ENCODE peak calls at places on chromosomes 5 and 9, in seven cellular contexts. J, C, L, Q, W, X and Z are unnamed samples.

GRCh38 chr9:127873223-127873691 is 4.2 kb downstream of the AK1 start:
- DNase-seq in J (no peak), L (no peak), Q (peak; percentile 49), X (no peak), C (no peak), W (peak; percentile 48), Z (no peak)

GRCh38 chr5:157324237-157324636 is 58.3 kb downstream of the CYFIP2 start:
- DNase-seq in L (no peak), W (no peak), J (no peak), X (no peak), Q (no peak), C (no peak), Z (no peak)

GRCh38 chr5:59473611-59474010 is 419.9 kb downstream of the PDE4D start:
- DNase-seq in C (no peak), X (no peak), Q (no peak), J (no peak), L (no peak), W (no peak), Z (no peak)

GRCh38 chr5:16574789-16575785 is 41.7 kb downstream of the RETREG1 start:
- DNase-seq in W (no peak), J (peak; percentile 48), Q (peak; percentile 85), C (no peak), X (peak; percentile 69), L (no peak), Z (peak; percentile 58)

GRCh38 chr5:102670224-102670836 is 84.8 kb upstream of the PAM start:
- DNase-seq in J (peak; percentile 6), C (peak; percentile 61), L (no peak), W (no peak), Q (no peak), X (no peak), Z (peak; percentile 49)

GRCh38 chr9:130268521-130269131 is 3.1 kb downstream of the HMCN2 start:
- DNase-seq in Q (no peak), C (no peak), L (no peak), J (no peak), W (no peak), X (no peak), Z (no peak)

GRCh38 chr9:114958021-114958846 is 27.8 kb upstream of the TNFSF8 start:
- DNase-seq in L (no peak), J (peak; percentile 36), X (peak; percentile 30), Q (peak; percentile 58), C (peak; percentile 41), W (no peak), Z (no peak)

GRCh38 chr9:121184463-121184862 is 17.2 kb downstream of the RAB14 start:
- DNase-seq in C (no peak), X (no peak), W (no peak), J (no peak), Q (no peak), L (no peak), Z (no peak)

GRCh38 chr9:93651521-93651950 is 75.2 kb downstream of the PHF2 start:
- DNase-seq in J (no peak), C (no peak), W (no peak), L (no peak), Q (no peak), X (no peak), Z (no peak)

GRCh38 chr5:145906401-145906800 is 30.0 kb upstream of the SH3RF2 start:
- DNase-seq in C (no peak), J (no peak), W (no peak), L (no peak), Q (no peak), X (no peak), Z (no peak)

GRCh38 chr5:669111-669841 is 23.9 kb downstream of the TPPP start:
- DNase-seq in C (peak; percentile 51), L (peak; percentile 50), X (no peak), J (no peak), W (peak; percentile 66), Q (no peak), Z (no peak)

GRCh38 chr9:97398999-97399758 is 12.7 kb upstream of the TDRD7 start:
- DNase-seq in L (peak; percentile 90), Q (peak; percentile 83), W (peak; percentile 55), J (peak; percentile 18), X (peak; percentile 66), C (peak; percentile 89), Z (peak; percentile 100)
- TF ChIP-seq CTCF in L (no peak), Q (peak; percentile 97), W (peak; percentile 12), J (peak; percentile 75), X (peak; percentile 84), C (peak; percentile 88), Z (peak; percentile 98)

GRCh38 chr9:89604463-89605180 is at the start of gene GADD45G:
- DNase-seq in J (peak; percentile 88), Q (peak; percentile 96), C (peak; percentile 98), L (peak; percentile 94), W (peak; percentile 98), X (peak; percentile 88), Z (peak; percentile 93)
- H3K27ac ChIP-seq in J (peak within 1 kb of the TSS; percentile 97), Q (peak within 1 kb of the TSS; percentile 94), C (peak within 1 kb of the TSS; percentile 99), L (peak within 1 kb of the TSS; percentile 98), W (peak within 1 kb of the TSS; percentile 80), X (peak within 1 kb of the TSS; percentile 93), Z (peak within 1 kb of the TSS; percentile 50)

GRCh38 chr5:7849531-7850240 is 1.2 kb downstream of the CFAP90 start:
- DNase-seq in J (peak; percentile 7), L (no peak), Q (peak; percentile 53), C (no peak), X (no peak), W (peak; percentile 57), Z (no peak)
- TF ChIP-seq CTCF in J (no peak), L (no peak), Q (no peak), C (no peak), X (no peak), W (no peak), Z (peak; percentile 8)

GRCh38 chr9:78781681-78782080 is 484.8 kb downstream of the PSAT1 start:
- DNase-seq in C (no peak), Q (no peak), X (no peak), W (no peak), L (no peak), J (no peak), Z (peak; percentile 22)

GRCh38 chr9:78782234-78782633 is 485.3 kb downstream of the PSAT1 start:
- DNase-seq in C (no peak), L (no peak), X (no peak), W (no peak), Q (no peak), J (no peak), Z (no peak)

GRCh38 chr9:78783743-78784142 is 486.8 kb downstream of the PSAT1 start:
- DNase-seq in L (no peak), J (no peak), X (no peak), W (no peak), Q (no peak), C (no peak), Z (no peak)

GRCh38 chr9:78778843-78779486 is 482.0 kb downstream of the PSAT1 start:
- DNase-seq in Q (no peak), C (no peak), W (no peak), J (no peak), X (no peak), L (no peak), Z (no peak)

GRCh38 chr9:78782858-78783257 is 485.9 kb downstream of the PSAT1 start:
- DNase-seq in L (no peak), J (no peak), W (no peak), C (no peak), Q (no peak), X (no peak), Z (no peak)
- H3K27ac ChIP-seq in L (no peak overlapping the region), J (no peak overlapping the region), W (no peak overlapping the region), C (no peak overlapping the region), Q (no peak overlapping the region), X (no peak overlapping the region), Z (no peak overlapping the region)

GRCh38 chr5:98843481-98843880 is 70.0 kb downstream of the RGMB start:
- DNase-seq in X (no peak), J (no peak), W (no peak), C (no peak), L (no peak), Q (no peak), Z (no peak)

GRCh38 chr5:98836175-98836574 is 62.7 kb downstream of the RGMB start:
- DNase-seq in W (no peak), J (no peak), L (no peak), C (no peak), Q (no peak), X (no peak), Z (no peak)

GRCh38 chr5:98840946-98841345 is 67.5 kb downstream of the RGMB start:
- DNase-seq in Q (no peak), J (no peak), X (no peak), L (no peak), W (no peak), C (no peak), Z (no peak)

GRCh38 chr5:98844865-98845264 is 71.4 kb downstream of the RGMB start:
- DNase-seq in L (no peak), Q (no peak), J (no peak), C (no peak), X (no peak), W (no peak), Z (no peak)

DNA sequence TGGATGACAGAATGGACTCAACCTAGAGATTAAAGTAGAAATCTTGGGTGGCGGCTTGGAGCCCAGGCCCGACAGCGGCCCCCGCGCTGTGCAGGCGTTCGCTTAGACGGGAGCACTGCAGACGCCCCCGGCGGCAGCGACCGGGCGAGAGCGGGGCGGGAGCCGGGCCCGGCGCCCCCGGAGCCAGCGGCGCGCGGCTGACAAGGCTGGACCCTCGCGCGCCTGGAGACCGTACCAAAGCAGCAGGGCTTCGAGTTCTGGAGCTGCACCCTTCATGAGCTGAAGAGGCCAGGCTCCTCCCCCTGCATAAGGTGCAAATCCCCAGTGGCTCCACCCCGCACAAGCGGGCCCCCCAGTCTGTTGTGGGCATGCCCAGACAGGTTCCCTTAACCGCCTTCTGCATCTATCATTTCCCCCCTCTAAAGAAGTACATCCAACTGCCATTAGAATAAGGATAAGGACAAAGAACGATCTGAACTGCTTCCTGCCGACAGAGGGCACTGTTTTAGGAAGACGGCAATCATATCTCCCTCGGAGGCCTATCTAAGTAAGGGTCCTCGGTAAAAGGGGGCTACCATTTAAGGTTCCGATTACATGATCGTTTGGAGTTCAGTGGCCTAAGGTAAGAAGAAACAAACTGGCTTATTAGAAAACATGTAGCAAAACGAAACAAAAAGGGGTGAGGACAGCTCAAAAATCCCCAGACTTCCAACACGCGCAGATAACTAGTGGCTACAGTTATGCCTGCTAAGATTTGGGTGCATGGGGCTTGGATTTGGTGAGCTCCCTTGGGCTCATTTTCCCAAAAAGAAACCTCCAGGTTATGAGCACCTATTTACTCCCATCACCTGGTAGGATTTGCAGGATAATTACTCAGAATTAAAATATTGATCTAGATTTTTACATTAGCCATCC is 66.3 kb downstream of the RGMB start:
- DNase-seq in X (no peak), Q (no peak), W (no peak), L (no peak), J (no peak), C (no peak), Z (no peak)
- TF ChIP-seq CTCF in X (peak; percentile 15), Q (peak; percentile 35), W (no peak), L (no peak), J (no peak), C (peak; percentile 42), Z (peak; percentile 55)